ENCODE peak calls at places on chromosomes 16 and 17, in ten cellular contexts. E, W, F, M, K, T, G, Q, Z and V are unnamed samples.

GRCh38 chr17:33292981-33293867 is at the start of gene ASIC2:
- DNase-seq in E (peak), W (no peak), F (no peak), M (peak), K (no peak), T (no peak), G (no peak), Q (peak), Z (peak), V (no peak)

GRCh38 chr17:44108440-44109311 is 14.8 kb downstream of the HDAC5 start:
- DNase-seq in E (peak), W (no peak), F (no peak), M (peak), K (peak), T (peak), G (no peak), Q (peak), Z (no peak), V (no peak)

GRCh38 chr16:19765860-19766553 is 47.9 kb downstream of the IQCK start:
- DNase-seq in E (no peak), W (no peak), F (no peak), M (no peak), K (no peak), T (peak), G (no peak), Q (peak), Z (no peak), V (no peak)

GRCh38 chr16:58197314-58198012 is 443 bp downstream of the CSNK2A2 start:
- DNase-seq in E (no peak), W (peak), F (peak), M (no peak), K (no peak), T (no peak), G (no peak), Q (peak), Z (no peak), V (no peak)

GRCh38 chr16:57260294-57260929 is 15.4 kb downstream of the ARL2BP start:
- DNase-seq in E (peak), W (no peak), F (no peak), M (peak), K (no peak), T (peak), G (no peak), Q (no peak), Z (no peak), V (no peak)

GRCh38 chr17:32927724-32928526 is at the start of gene TMEM98:
- DNase-seq in E (peak), W (no peak), F (no peak), M (peak), K (no peak), T (peak), G (no peak), Q (peak), Z (peak), V (no peak)

GRCh38 chr17:72515291-72516065 is 394.7 kb downstream of the SOX9 start:
- DNase-seq in E (peak), W (no peak), F (no peak), M (peak), K (peak), T (no peak), G (no peak), Q (no peak), Z (no peak), V (peak)

GRCh38 chr16:58026139-58026704 is 668 bp downstream of the MMP15 start:
- DNase-seq in E (peak), W (no peak), F (peak), M (peak), K (no peak), T (peak), G (no peak), Q (peak), Z (no peak), V (peak)

GRCh38 chr17:73198930-73199260 is 6.0 kb downstream of the COG1 start:
- DNase-seq in E (no peak), W (no peak), F (no peak), M (no peak), K (no peak), T (no peak), G (no peak), Q (no peak), Z (no peak), V (no peak)

GRCh38 chr17:68512967-68513474 is 791 bp downstream of the PRKAR1A start:
- DNase-seq in E (peak), W (no peak), F (no peak), M (no peak), K (no peak), T (peak), G (no peak), Q (peak), Z (no peak), V (no peak)